ENCODE peak calls at places on chromosomes 11 and 22, in seven cellular contexts. K is breast epithelium, S is GM12878, W is tibial nerve, R is sigmoid colon, P is HepG2, Z is body of pancreas. M is an unnamed sample.

GRCh38 chr22:36144886-36145541 is 15.5 kb downstream of the APOL3 start:
- DNase-seq in R (peak), P (peak), Z (peak), W (peak), K (peak), S (no peak), M (peak)

GRCh38 chr11:84902445-84902844 is 724.7 kb downstream of the DLG2 start:
- DNase-seq in W (no peak), Z (no peak), R (no peak), K (no peak), S (no peak), P (no peak), M (no peak)

GRCh38 chr11:15897211-15897960 is 459.0 kb downstream of the SOX6 start:
- DNase-seq in P (no peak), K (no peak), R (no peak), W (no peak), Z (peak), S (no peak), M (no peak)

GRCh38 chr11:83092488-83093384 is 21.0 kb upstream of the RAB30 start:
- DNase-seq in W (no peak), P (peak), S (no peak), K (peak), Z (peak), R (no peak), M (no peak)

GRCh38 chr11:7983832-7984590 is 3.1 kb upstream of the EIF3F start:
- DNase-seq in K (no peak), Z (no peak), W (no peak), S (no peak), P (no peak), R (no peak), M (no peak)

GRCh38 chr11:64796757-64797541 is 6.1 kb downstream of the MAP4K2 start:
- DNase-seq in Z (no peak), R (no peak), P (no peak), W (no peak), K (no peak), S (no peak), M (peak)

GRCh38 chr11:12410006-12410728 is 32.8 kb downstream of the PARVA start:
- DNase-seq in Z (no peak), W (no peak), P (no peak), K (no peak), R (peak), S (no peak), M (peak)

GRCh38 chr22:37501610-37502341 is 15.6 kb upstream of the MFNG start:
- DNase-seq in P (peak), Z (peak), R (no peak), K (peak), S (no peak), W (peak), M (no peak)

DNA sequence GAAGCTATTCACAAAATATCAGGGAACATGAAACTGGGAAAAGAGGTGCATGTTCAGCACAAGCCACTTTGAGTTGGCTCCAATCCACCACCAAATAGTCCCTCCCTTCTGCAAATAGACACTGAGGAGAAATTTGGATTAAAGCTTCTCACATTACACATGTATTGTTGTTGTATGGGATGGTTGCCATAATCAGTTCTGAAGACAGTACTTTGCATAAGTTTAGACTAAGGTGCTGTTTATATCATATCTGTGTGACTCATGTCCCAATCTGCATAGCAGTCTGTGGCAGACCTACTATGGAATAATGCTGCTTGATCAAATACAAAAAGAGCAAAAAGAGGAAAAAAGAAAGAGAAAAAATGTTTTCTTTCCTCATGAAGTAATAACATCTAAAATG is 376.7 kb upstream of the DDI1 start:
- DNase-seq in R (no peak), Z (no peak), K (no peak), P (no peak), S (no peak), W (no peak), M (no peak)
- TF ChIP-seq CTCF in R (no peak), Z (no peak), K (no peak), P (no peak), S (no peak), W (no peak), M (no peak)

GRCh38 chr11:70124321-70125061 is 46.4 kb downstream of the ANO1 start:
- DNase-seq in K (peak), W (no peak), S (no peak), Z (no peak), P (no peak), R (peak), M (no peak)
- TF ChIP-seq POLR2A in K (no peak), W (no peak), S (no peak), Z (no peak), P (no peak), R (no peak), M (no peak)

DNA sequence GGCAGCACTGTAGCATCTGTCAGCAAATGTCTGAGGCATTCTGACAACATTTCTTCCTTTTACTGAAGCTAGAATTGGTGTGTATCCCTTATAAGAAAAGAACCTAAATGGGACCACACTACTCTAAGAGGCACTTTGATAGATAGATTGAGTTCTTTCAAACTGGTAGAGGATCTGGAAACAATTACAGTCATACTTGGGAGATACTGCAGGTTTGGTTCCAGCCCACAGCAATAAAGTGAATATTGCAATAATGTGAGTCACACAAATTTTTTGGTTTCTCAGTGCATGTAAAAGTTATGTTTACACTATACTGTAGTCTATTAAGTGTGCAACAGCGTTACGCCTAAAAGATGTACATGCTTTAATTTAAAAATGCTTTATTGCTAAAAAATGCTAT is 96.9 kb downstream of the SBF2 start:
- DNase-seq in Z (no peak), K (no peak), P (no peak), S (no peak), W (no peak), R (no peak), M (no peak)
- TF ChIP-seq CTCF in Z (no peak), K (no peak), P (no peak), S (no peak), W (no peak), R (no peak), M (no peak)

DNA sequence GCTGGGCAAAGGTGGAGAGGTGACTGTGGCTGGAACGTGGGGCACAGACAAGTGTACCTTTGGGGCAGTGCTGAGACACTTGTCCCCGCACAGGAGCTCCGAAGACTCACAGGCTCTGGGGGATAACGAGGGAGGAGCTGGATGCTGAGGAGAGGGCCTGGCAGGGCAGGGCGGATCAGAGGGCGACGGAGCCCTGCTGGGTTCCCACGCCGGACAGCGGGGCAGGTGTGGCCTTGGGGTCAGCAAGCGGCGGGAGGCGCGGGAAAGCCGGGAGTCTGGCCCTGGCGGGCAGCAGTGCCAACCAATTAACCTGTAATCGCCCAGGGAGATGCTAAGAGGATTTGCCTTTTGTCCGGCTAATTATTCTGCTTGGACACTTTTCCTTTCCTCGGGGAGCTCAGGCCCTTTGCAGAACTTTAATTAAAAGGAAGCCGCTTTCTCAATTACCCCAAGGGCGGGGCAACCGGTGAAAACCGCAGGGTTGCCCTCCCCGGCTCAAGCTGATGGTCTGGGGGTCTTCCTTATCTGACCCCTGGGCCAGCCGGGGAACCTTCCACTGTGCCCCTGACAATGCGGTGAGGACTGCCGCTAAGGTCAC is 71.5 kb downstream of the WNT7B start:
- DNase-seq in R (no peak), S (no peak), K (no peak), P (no peak), W (no peak), Z (no peak), M (no peak)
- TF ChIP-seq POLR2A in R (no peak), S (no peak), K (no peak), P (no peak), W (no peak), Z (no peak), M (no peak)

GRCh38 chr22:26377170-26377825 is 51.8 kb upstream of the ASPHD2 start:
- DNase-seq in Z (no peak), S (no peak), W (no peak), P (no peak), K (no peak), R (no peak), M (peak)
- TF ChIP-seq CTCF in Z (no peak), S (no peak), W (no peak), P (peak), K (no peak), R (no peak), M (no peak)

DNA sequence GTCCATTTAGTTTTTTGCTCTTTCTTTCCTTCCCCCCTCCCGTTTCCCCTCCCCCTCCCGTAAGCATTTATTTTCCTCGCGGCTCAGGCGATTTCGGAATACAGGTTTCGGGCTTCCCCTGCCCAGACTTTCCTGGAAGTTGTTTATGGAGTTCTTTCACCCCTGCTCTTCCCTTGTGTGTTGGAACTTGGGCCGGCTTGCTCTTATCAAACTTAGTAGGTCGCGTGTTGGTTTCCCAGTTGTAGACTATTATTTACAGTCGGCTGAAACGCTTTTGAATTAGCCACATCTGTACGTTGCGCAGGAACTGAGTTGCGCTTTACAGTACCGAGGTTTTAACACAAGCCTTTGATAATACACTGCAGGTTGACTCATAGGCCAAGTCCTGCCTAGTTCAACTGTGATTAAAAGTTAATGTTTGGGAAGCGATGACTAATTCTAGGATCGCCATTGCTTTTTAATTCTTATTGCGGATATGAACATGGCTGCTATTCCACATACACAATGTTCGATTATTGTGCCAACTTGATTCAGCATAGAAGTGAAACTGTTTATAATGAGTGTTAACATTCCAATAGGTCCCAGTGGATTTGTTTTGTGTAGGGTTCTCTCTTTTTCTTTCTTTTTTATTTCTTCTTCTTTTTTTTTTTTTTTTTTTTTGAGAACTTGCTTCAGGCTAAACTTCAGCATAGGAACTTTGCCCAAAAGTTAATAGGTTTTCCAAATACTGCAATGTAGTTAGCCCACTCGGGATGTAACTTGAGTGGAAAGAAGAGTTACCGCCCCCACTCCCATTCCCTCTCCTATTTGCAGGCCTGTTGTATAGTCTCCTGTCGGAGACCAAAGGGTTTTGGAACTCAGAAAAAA is 1.8 kb downstream of the YAP1 start:
- DNase-seq in R (peak), W (peak), S (no peak), K (no peak), P (peak), Z (peak), M (peak)
- TF ChIP-seq POLR2A in R (no peak), W (no peak), S (no peak), K (peak), P (peak), Z (peak), M (no peak)

GRCh38 chr11:73376168-73376802 is at the start of gene RELT:
- DNase-seq in K (peak), Z (peak), S (peak), W (peak), R (peak), P (peak), M (peak)

GRCh38 chr11:73374130-73374529 is 2.1 kb upstream of the RELT start:
- DNase-seq in S (no peak), K (no peak), Z (no peak), R (no peak), P (no peak), W (no peak), M (no peak)

GRCh38 chr11:73375830-73376167 is 400 bp upstream of the RELT start:
- DNase-seq in W (no peak), Z (no peak), R (no peak), P (no peak), S (no peak), K (no peak), M (no peak)

GRCh38 chr11:73376803-73377629 is 817 bp downstream of the RELT start:
- DNase-seq in S (no peak), K (peak), P (peak), W (peak), R (peak), Z (peak), M (peak)

GRCh38 chr11:73372371-73372993 is 3.7 kb upstream of the RELT start:
- DNase-seq in W (no peak), S (no peak), Z (no peak), K (no peak), R (no peak), P (peak), M (peak)
- TF ChIP-seq CTCF in W (no peak), S (peak), Z (no peak), K (no peak), R (no peak), P (peak), M (peak)

GRCh38 chr11:68891356-68891948 is 12.2 kb downstream of the MRPL21 start:
- DNase-seq in S (no peak), Z (no peak), P (no peak), R (no peak), W (no peak), K (no peak), M (no peak)

GRCh38 chr11:68892576-68892975 is 11.1 kb downstream of the MRPL21 start:
- DNase-seq in W (no peak), Z (no peak), K (no peak), P (no peak), R (no peak), S (no peak), M (no peak)

GRCh38 chr11:68893282-68893681 is 10.3 kb downstream of the MRPL21 start:
- DNase-seq in R (no peak), K (no peak), S (no peak), P (no peak), W (no peak), Z (no peak), M (no peak)

GRCh38 chr11:68889948-68890446 is 13.6 kb downstream of the MRPL21 start:
- DNase-seq in Z (no peak), W (peak), P (no peak), R (peak), K (no peak), S (no peak), M (peak)

DNA sequence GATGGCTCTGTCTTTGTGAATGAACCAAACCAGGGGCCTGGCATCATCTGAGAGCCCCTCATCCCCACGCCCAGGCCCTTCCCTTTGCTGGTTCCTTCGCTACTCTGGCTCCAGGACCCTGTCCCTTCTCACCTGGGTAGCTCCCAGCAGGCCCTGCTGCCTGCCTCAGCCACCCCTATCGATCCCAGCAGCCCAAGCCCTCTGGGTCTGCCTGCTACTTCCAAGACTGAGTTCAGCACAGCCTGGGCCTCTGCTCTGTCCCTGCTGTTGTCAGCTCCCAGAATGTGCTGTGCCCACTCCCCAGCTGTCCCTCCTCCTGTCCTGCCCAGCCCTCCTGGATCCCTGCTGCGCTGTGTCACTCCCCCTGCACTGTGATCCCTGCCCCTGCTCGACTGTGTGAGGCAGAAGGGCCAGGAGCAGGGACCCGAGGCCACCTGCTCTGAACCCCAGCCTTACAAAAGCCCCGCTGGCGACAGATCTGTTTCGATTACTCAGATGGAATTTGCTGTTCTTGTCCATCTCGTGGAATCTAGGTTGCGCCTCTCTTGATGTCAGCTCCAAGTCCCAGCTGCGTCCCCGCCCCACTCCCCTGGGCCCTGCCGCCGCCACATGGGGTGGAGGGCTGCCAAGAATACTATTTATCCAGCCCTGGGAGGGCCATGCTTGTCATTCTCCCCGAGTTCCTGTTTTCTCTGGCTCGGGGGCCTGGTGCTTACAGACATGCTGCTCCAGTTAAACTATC is 13.0 kb downstream of the MRPL21 start:
- DNase-seq in S (no peak), P (no peak), R (peak), K (peak), Z (peak), W (peak), M (no peak)
- TF ChIP-seq POLR2A in S (peak), P (no peak), R (no peak), K (no peak), Z (no peak), W (no peak), M (no peak)